ENCODE peak calls at places on chromosomes 13 and 19, in four cellular contexts. U is Panc1, J is PC-3, R is ovary. X is an unnamed sample.

GRCh38 chr19:387777-388176 is 21.2 kb downstream of the C2CD4C start:
- DNase-seq in U (no peak), J (no peak), R (no peak), X (no peak)

GRCh38 chr19:18541992-18542935 is 1.1 kb downstream of the FKBP8 start:
- DNase-seq in U (no peak), J (no peak), R (no peak), X (no peak)

GRCh38 chr13:109989155-109989554 is 202.8 kb upstream of the IRS2 start:
- DNase-seq in U (no peak), J (peak; percentile 20), R (no peak), X (no peak)

GRCh38 chr19:29529646-29530548 is 4.1 kb downstream of the VSTM2B start:
- DNase-seq in U (no peak), J (no peak), R (no peak), X (no peak)

GRCh38 chr19:3981736-3982681 is 3.3 kb downstream of the EEF2 start:
- DNase-seq in U (no peak), J (no peak), R (peak; percentile 28), X (no peak)

GRCh38 chr19:8387688-8388611 is 2.2 kb upstream of the RAB11B start:
- DNase-seq in U (no peak), J (peak; percentile 87), R (no peak), X (no peak)

GRCh38 chr19:10419646-10420443 is 493 bp upstream of the PDE4A start:
- DNase-seq in U (peak; percentile 61), J (peak; percentile 42), R (no peak), X (no peak)

GRCh38 chr13:37978680-37979079 is 109.1 kb upstream of the TRPC4 start:
- DNase-seq in U (no peak), J (no peak), R (no peak), X (no peak)

GRCh38 chr19:32876236-32876918 is 6.8 kb upstream of the SLC7A9 start:
- DNase-seq in U (no peak), J (no peak), R (no peak), X (no peak)

GRCh38 chr19:1289395-1290244 is 3.9 kb downstream of the EFNA2 start:
- DNase-seq in U (no peak), J (no peak), R (no peak), X (no peak)

GRCh38 chr13:110949628-110950027 is 34.8 kb upstream of the ANKRD10 start:
- DNase-seq in U (no peak), J (no peak), R (no peak), X (no peak)

GRCh38 chr13:48156466-48156865 is 61.6 kb upstream of the MED4 start:
- DNase-seq in U (no peak), J (no peak), R (no peak), X (no peak)

GRCh38 chr19:55172741-55173140 is 6.3 kb upstream of the DNAAF3 start:
- DNase-seq in U (no peak), J (peak; percentile 73), R (no peak), X (no peak)

GRCh38 chr19:47641891-47642485 is 33.1 kb downstream of the BICRA start:
- DNase-seq in U (no peak), J (no peak), R (no peak), X (no peak)

GRCh38 chr13:27953671-27954405 is 15.3 kb downstream of the CDX2 start:
- DNase-seq in U (no peak), J (peak; percentile 79), R (peak; percentile 59), X (no peak)
- H3K4me3 ChIP-seq in U (peak overlapping the region; percentile 52), J (peak overlapping the region; percentile 74), R (peak overlapping the region; percentile 26), X (peak overlapping the region; percentile 15)

DNA sequence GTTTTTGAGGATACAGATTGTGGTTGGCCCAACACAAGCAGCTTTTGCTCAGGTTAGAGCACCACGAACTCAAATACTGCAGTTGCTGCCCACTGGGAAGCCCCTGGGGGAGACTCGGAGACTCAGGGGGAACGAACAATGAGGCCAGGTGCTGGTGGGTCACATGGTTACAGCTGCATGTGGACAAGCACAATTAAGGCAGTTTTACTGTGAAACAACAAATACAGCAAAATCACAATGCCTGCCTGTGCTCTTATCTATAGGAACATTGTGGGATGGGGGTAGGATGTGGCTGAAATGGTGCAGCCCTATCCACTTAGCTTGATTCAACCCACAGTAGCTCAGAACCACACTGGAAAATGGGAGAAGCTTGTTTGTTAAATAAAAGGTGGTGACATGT is 119.7 kb upstream of the SPATA13 start:
- DNase-seq in U (no peak), J (no peak), R (no peak), X (no peak)
- H3K27ac ChIP-seq in U (no peak overlapping the region), J (no peak overlapping the region), R (no peak overlapping the region), X (no peak overlapping the region)

GRCh38 chr19:40608957-40609356 is 7.8 kb downstream of the LTBP4 start:
- DNase-seq in U (no peak), J (no peak), R (no peak), X (no peak)

GRCh38 chr19:40611900-40612698 is 10.9 kb downstream of the LTBP4 start:
- DNase-seq in U (no peak), J (no peak), R (peak; percentile 44), X (no peak)

GRCh38 chr19:40611096-40611495 is 9.9 kb downstream of the LTBP4 start:
- DNase-seq in U (no peak), J (peak; percentile 54), R (no peak), X (no peak)

GRCh38 chr19:40609561-40610395 is 8.6 kb downstream of the LTBP4 start:
- DNase-seq in U (no peak), J (no peak), R (peak; percentile 90), X (no peak)

GRCh38 chr19:40610396-40611064 is 9.4 kb downstream of the LTBP4 start:
- DNase-seq in U (no peak), J (no peak), R (peak; percentile 57), X (no peak)
- H3K4me3 ChIP-seq in U (peak overlapping the region; percentile 50), J (no peak overlapping the region), R (no peak overlapping the region), X (peak overlapping the region; percentile 22)

GRCh38 chr13:76335463-76335862 is 550.7 kb downstream of the KCTD12 start:
- DNase-seq in U (no peak), J (no peak), R (no peak), X (no peak)
- H3K27ac ChIP-seq in U (no peak overlapping the region), J (no peak overlapping the region), R (no peak overlapping the region), X (no peak overlapping the region)

DNA sequence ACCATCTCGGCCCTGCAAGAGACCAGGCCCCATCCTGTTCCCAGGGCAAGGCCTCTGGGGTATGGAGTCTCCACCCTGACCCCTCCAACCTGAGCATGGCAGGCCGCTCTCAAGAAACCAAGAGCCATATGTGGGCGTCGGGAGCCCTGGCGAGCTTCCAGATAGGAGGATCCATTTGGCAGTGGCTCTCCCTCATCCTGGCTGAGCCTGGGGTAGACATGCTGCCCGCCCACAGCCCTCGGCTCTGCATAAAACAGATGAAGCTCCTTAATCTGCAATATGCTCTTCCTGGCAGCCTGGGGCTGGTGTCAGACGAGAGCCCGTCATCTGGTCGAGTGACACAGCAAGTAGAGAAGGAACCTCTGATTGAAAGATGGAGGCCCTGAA is 6.1 kb downstream of the ATP13A1 start:
- DNase-seq in U (no peak), J (no peak), R (no peak), X (no peak)
- H3K4me3 ChIP-seq in U (no peak overlapping the region), J (no peak overlapping the region), R (no peak overlapping the region), X (no peak overlapping the region)

DNA sequence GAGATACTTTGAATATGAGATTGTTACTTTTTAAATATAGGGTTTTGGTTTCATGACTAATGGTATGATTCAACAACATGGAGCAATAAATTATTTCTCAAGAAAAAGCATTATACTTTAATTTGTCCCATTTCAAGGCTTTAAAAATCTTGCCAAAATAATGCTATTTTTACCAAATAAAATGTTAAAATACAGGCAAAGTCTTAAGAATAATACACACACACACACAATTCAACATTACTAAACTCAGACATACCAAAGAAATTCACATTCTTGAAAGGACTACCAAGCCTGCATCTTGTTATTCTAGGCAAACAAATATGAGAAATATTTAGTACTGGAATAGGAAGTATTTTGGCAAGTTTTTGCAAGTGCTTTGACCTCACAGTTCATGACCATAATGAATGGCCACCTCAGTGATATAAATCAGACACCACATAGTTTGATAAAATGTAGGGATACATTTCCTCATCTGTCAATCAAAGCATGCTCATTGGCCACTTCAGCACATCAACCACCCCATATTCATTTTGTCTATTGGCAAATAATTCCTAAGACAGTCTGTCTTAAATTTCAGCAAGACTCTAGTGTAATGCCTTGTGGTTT is 107.2 kb downstream of the NALCN start:
- DNase-seq in U (no peak), J (peak; percentile 33), R (no peak), X (no peak)
- H3K27ac ChIP-seq in U (no peak overlapping the region), J (peak overlapping the region; percentile 52), R (no peak overlapping the region), X (no peak overlapping the region)

GRCh38 chr13:82675024-82675423 is 1207.2 kb downstream of the SLITRK1 start:
- DNase-seq in U (no peak), J (no peak), R (no peak), X (no peak)
- H3K4me3 ChIP-seq in U (no peak overlapping the region), J (no peak overlapping the region), R (no peak overlapping the region), X (no peak overlapping the region)

GRCh38 chr19:2547721-2548120 is 71.8 kb downstream of the GADD45B start:
- DNase-seq in U (no peak), J (no peak), R (no peak), X (no peak)
- H3K27ac ChIP-seq in U (peak overlapping the region; percentile 100), J (no peak overlapping the region), R (no peak overlapping the region), X (no peak overlapping the region)

DNA sequence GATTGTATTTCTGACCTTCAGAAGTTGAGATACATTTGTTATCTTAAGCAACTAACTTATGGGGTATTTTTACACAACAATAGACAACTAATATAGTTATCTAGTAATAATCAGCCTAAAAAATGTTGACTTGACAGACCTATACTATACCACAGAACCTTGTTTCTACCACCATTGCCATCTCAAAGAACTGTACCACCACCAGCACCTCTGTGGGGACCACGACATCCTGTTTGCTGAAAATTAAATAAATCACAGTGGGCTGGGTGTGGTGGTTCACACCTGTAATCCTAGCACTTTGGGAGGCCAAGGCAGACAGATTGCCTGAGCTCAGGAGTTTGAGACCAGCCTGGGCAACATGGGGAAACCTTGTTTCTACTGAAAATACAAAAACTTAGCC is 24.0 kb downstream of the TSKS start:
- DNase-seq in U (no peak), J (no peak), R (no peak), X (no peak)
- H3K4me3 ChIP-seq in U (no peak overlapping the region), J (no peak overlapping the region), R (no peak overlapping the region), X (no peak overlapping the region)